ENCODE peak calls at places on chromosomes 16 and 17, in ten cellular contexts. V, E, I, R, P, Q, M, D, H and W are unnamed samples.
A peak's percentile ranks its signal among the peaks of the same experiment; 100 is the strongest.

GRCh38 chr17:42463976-42464400 is 5.3 kb downstream of the ATP6V0A1 start:
- DNase-seq in Q (no peak), P (no peak), V (no peak), I (no peak), R (no peak), M (no peak), E (no peak), D (no peak), H (no peak), W (no peak)

GRCh38 chr17:80291691-80292487 is 31.2 kb downstream of the RNF213 start:
- DNase-seq in P (no peak), M (no peak), Q (peak; percentile 32), E (no peak), V (no peak), H (no peak), I (no peak), D (no peak), R (no peak), W (no peak)

GRCh38 chr17:72843591-72843990 is 248.9 kb downstream of the SLC39A11 start:
- DNase-seq in Q (no peak), M (no peak), R (no peak), P (no peak), D (no peak), V (no peak), I (no peak), E (no peak), H (no peak), W (no peak)

GRCh38 chr16:30760577-30761426 is 1.1 kb downstream of the CFAP119 start:
- DNase-seq in D (no peak), R (no peak), I (no peak), H (peak; percentile 51), M (no peak), P (no peak), E (no peak), Q (peak; percentile 77), V (no peak), W (no peak)

GRCh38 chr16:81740163-81740562 is 38.9 kb upstream of the PLCG2 start:
- DNase-seq in H (no peak), D (no peak), I (peak; percentile 68), V (no peak), Q (no peak), E (no peak), R (no peak), P (no peak), M (peak; percentile 56), W (no peak)

GRCh38 chr16:57041182-57042156 is 50.9 kb upstream of the CPNE2 start:
- DNase-seq in V (no peak), H (no peak), P (peak; percentile 76), D (no peak), M (peak; percentile 57), Q (no peak), E (no peak), R (no peak), I (peak; percentile 79), W (no peak)

GRCh38 chr17:78515480-78515879 is 61.7 kb downstream of the DNAH17 start:
- DNase-seq in V (no peak), P (no peak), M (no peak), I (no peak), E (no peak), D (no peak), R (no peak), Q (peak; percentile 7), H (no peak), W (no peak)

GRCh38 chr16:21283521-21284289 is 5.6 kb upstream of the CRYM start:
- DNase-seq in Q (no peak), R (peak; percentile 58), V (peak; percentile 16), H (no peak), I (no peak), M (peak; percentile 56), P (no peak), E (no peak), D (no peak), W (no peak)

GRCh38 chr17:44209786-44210341 is 9.6 kb downstream of the UBTF start:
- DNase-seq in Q (no peak), E (no peak), H (no peak), M (no peak), R (no peak), I (no peak), P (no peak), V (no peak), D (no peak), W (no peak)

GRCh38 chr16:47008174-47008573 is 34.7 kb upstream of the DNAJA2 start:
- DNase-seq in M (no peak), I (no peak), E (no peak), P (no peak), Q (no peak), D (no peak), H (no peak), V (no peak), R (no peak), W (no peak)

GRCh38 chr17:32525116-32525515 is 38.3 kb downstream of the CDK5R1 start:
- DNase-seq in E (no peak), P (no peak), H (no peak), V (no peak), M (no peak), D (no peak), Q (no peak), R (no peak), I (no peak), W (no peak)

GRCh38 chr16:24667244-24667764 is 62.1 kb upstream of the TNRC6A start:
- DNase-seq in E (no peak), D (no peak), R (no peak), M (no peak), I (no peak), Q (no peak), H (peak; percentile 50), P (no peak), V (no peak), W (no peak)

GRCh38 chr16:24670623-24671454 is 58.6 kb upstream of the TNRC6A start:
- DNase-seq in E (peak; percentile 23), Q (peak; percentile 83), M (peak; percentile 29), I (no peak), H (peak; percentile 93), D (no peak), V (peak; percentile 15), R (no peak), P (no peak), W (peak; percentile 92)

GRCh38 chr16:24671455-24671954 is 57.9 kb upstream of the TNRC6A start:
- DNase-seq in H (no peak), E (no peak), I (no peak), M (no peak), D (no peak), P (no peak), Q (no peak), V (no peak), R (no peak), W (no peak)

GRCh38 chr16:24673155-24673554 is 56.3 kb upstream of the TNRC6A start:
- DNase-seq in V (no peak), M (no peak), Q (no peak), D (no peak), R (no peak), H (no peak), P (no peak), I (no peak), E (no peak), W (no peak)

DNA sequence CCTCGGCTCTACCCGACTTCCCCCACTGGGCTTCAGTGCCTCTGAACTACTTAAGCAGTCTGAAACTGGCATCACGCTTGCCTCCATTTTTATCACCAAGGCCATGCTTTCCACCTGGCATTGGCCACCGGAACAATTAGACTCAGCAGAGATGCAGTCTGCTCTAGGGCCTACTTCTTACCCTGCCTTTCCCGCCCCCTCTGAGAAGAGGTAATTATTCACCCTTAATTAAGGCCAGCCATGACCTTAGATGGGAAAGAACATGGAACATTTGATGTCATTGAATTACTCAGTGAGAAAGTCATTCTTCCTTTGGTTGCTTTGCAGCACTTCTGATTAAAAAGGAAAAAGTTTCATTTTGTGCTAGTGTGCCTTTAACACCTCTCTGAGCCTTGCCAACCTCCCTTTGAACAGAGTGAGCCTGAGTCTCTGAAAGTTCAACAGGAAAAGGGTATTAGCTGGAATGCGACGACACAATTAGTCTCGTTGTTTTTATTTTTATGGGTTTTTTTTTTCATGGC is 60.9 kb upstream of the TNRC6A start:
- DNase-seq in H (peak; percentile 62), Q (peak; percentile 69), I (no peak), M (no peak), D (no peak), E (no peak), R (no peak), V (no peak), P (no peak), W (peak; percentile 89)
- H3K27ac ChIP-seq in H (peak overlapping the region; percentile 91), Q (peak overlapping the region; percentile 44), I (no peak overlapping the region), M (peak overlapping the region; percentile 71), D (no peak overlapping the region), E (no peak overlapping the region), R (peak overlapping the region; percentile 65), V (no peak overlapping the region), P (no peak overlapping the region), W (peak overlapping the region; percentile 91)

GRCh38 chr17:10482252-10482651 is 12.9 kb upstream of the MYH4 start:
- DNase-seq in R (no peak), V (no peak), H (no peak), I (no peak), D (no peak), E (no peak), M (no peak), P (no peak), Q (no peak), W (no peak)
- H3K9me3 ChIP-seq in R (no peaks in the 10 kb centered on the region), V (no peaks in the 10 kb centered on the region), H (no peaks in the 10 kb centered on the region), I (no peaks in the 10 kb centered on the region), D (no peaks in the 10 kb centered on the region), E (no peaks in the 10 kb centered on the region), M (no peaks in the 10 kb centered on the region), P (no peaks in the 10 kb centered on the region), Q (no peaks in the 10 kb centered on the region), W (no peaks in the 10 kb centered on the region)

GRCh38 chr16:89711601-89712475 is 8.9 kb downstream of the VPS9D1 start:
- DNase-seq in H (no peak), E (no peak), D (no peak), Q (peak; percentile 84), R (peak; percentile 28), P (peak; percentile 70), V (no peak), I (no peak), M (peak; percentile 74), W (no peak)
- H3K27ac ChIP-seq in H (no peak overlapping the region), E (no peak overlapping the region), D (no peak overlapping the region), Q (no peak overlapping the region), R (no peak overlapping the region), P (no peak overlapping the region), V (peak overlapping the region; percentile 13), I (peak overlapping the region; percentile 48), M (no peak overlapping the region), W (no peak overlapping the region)

GRCh38 chr17:77178050-77178449 is 37.3 kb downstream of the SEC14L1 start:
- DNase-seq in R (no peak), M (no peak), V (no peak), E (no peak), Q (no peak), I (no peak), H (no peak), P (no peak), D (no peak), W (no peak)

GRCh38 chr17:77177002-77177401 is 36.2 kb downstream of the SEC14L1 start:
- DNase-seq in I (no peak), R (no peak), Q (no peak), H (no peak), M (no peak), E (no peak), V (no peak), D (no peak), P (no peak), W (no peak)

GRCh38 chr17:77178586-77178985 is 37.8 kb downstream of the SEC14L1 start:
- DNase-seq in Q (no peak), M (no peak), D (no peak), I (no peak), V (no peak), R (peak; percentile 33), E (no peak), P (no peak), H (no peak), W (no peak)

GRCh38 chr17:77173104-77173503 is 32.3 kb downstream of the SEC14L1 start:
- DNase-seq in V (no peak), I (no peak), H (no peak), D (no peak), P (no peak), R (no peak), Q (no peak), M (no peak), E (no peak), W (no peak)

GRCh38 chr17:77174928-77175720 is 34.4 kb downstream of the SEC14L1 start:
- DNase-seq in I (no peak), Q (no peak), P (no peak), R (no peak), M (no peak), H (peak; percentile 69), V (no peak), E (peak; percentile 62), D (no peak), W (no peak)
- H3K9me3 ChIP-seq in I (peaks cover 31% of the 10 kb centered on the region), Q (no peaks in the 10 kb centered on the region), P (peaks cover 28% of the 10 kb centered on the region), R (no peaks in the 10 kb centered on the region), M (peaks cover 16% of the 10 kb centered on the region), H (no peaks in the 10 kb centered on the region), V (no peaks in the 10 kb centered on the region), E (no peaks in the 10 kb centered on the region), D (no peaks in the 10 kb centered on the region), W (peaks cover 19% of the 10 kb centered on the region)